ENCODE peak calls at places on chromosomes 2 and 18, in ten cellular contexts. R is left colon; P is stimulated activated CD4-positive, alpha-beta T cell treated with anti-CD3 and anti-CD28 coated beads, Interleukin-15, amount 100 ng/mL, for 24 hours; A is omental fat pad; S is WTC11; T is dorsolateral prefrontal cortex; I is NCI-H774; Z is left ventricle myocardium inferior; M is AG10803; X is PC-3. D is an unnamed sample.

GRCh38 chr2:134127496-134127895 is 126.4 kb upstream of the MGAT5 start:
- DNase-seq in R (no peak), P (peak), A (no peak), S (no peak), T (no peak), I (no peak), Z (no peak), M (no peak), X (no peak), D (no peak)

GRCh38 chr2:155021591-155021990 is 323.1 kb downstream of the KCNJ3 start:
- DNase-seq in R (no peak), P (no peak), A (no peak), S (no peak), T (no peak), I (no peak), Z (no peak), M (no peak), X (no peak), D (no peak)

GRCh38 chr2:208266641-208267335 is 733 bp downstream of the PIKFYVE start:
- DNase-seq in R (no peak), P (no peak), A (no peak), S (no peak), T (no peak), I (no peak), Z (no peak), M (peak), X (peak), D (no peak)

GRCh38 chr2:239893236-239893515 is 132.0 kb downstream of the NDUFA10 start:
- DNase-seq in R (no peak), P (peak), A (no peak), S (no peak), T (no peak), I (no peak), Z (no peak), M (no peak), X (no peak), D (no peak)

GRCh38 chr2:118055512-118056164 is 32.6 kb upstream of the INSIG2 start:
- DNase-seq in R (no peak), P (no peak), A (no peak), S (no peak), T (no peak), I (no peak), Z (no peak), M (no peak), X (no peak), D (no peak)

GRCh38 chr2:12965540-12966269 is 249.0 kb downstream of the TRIB2 start:
- DNase-seq in R (no peak), P (no peak), A (no peak), S (no peak), T (no peak), I (no peak), Z (no peak), M (peak), X (peak), D (no peak)

GRCh38 chr2:67515538-67515937 is 118.4 kb downstream of the ETAA1 start:
- DNase-seq in R (no peak), P (no peak), A (no peak), S (no peak), T (no peak), I (no peak), Z (no peak), M (no peak), X (no peak), D (no peak)

GRCh38 chr2:49129034-49129433 is 25.3 kb downstream of the FSHR start:
- DNase-seq in R (no peak), P (no peak), A (no peak), S (no peak), T (no peak), I (no peak), Z (no peak), M (no peak), X (no peak), D (no peak)

GRCh38 chr18:48326901-48327675 is 82.1 kb downstream of the ZBTB7C start:
- DNase-seq in R (no peak), P (no peak), A (no peak), S (no peak), T (no peak), I (no peak), Z (no peak), M (peak), X (peak), D (no peak)

GRCh38 chr2:77185052-77185451 is 337.1 kb downstream of the LRRTM4 start:
- DNase-seq in R (no peak), P (no peak), A (no peak), S (no peak), T (no peak), I (no peak), Z (no peak), M (no peak), X (no peak), D (no peak)